ENCODE peak calls at places on chromosome 22, in four cellular contexts. L is spleen, I is suprapubic skin, X is breast epithelium. R is an unnamed sample. For H3K27me3, the result is how much of the 10 kb centered on the place peaks cover.

GRCh38 chr22:46466255-46466676 is 71.2 kb downstream of the CELSR1 start:
- DNase-seq in L (no peak), X (no peak), I (no peak), R (no peak)

GRCh38 chr22:46748948-46749681 is 11.1 kb upstream of the CERK start:
- DNase-seq in I (no peak), X (no peak), L (peak), R (no peak)

GRCh38 chr22:46649176-46650077 is 29.2 kb downstream of the GRAMD4 start:
- DNase-seq in I (no peak), L (no peak), X (no peak), R (no peak)

GRCh38 chr22:46043816-46044717 is 67.1 kb upstream of the WNT7B start:
- DNase-seq in X (peak), L (peak), I (peak), R (no peak)

GRCh38 chr22:19523240-19524169 is 705 bp downstream of the CLDN5 start:
- DNase-seq in I (peak), L (peak), X (no peak), R (no peak)

GRCh38 chr22:19666663-19667593 is 47.4 kb upstream of the SEPTIN5 start:
- DNase-seq in X (no peak), L (no peak), I (peak), R (no peak)

GRCh38 chr22:23709107-23709506 is 18.3 kb downstream of the RGL4 start:
- DNase-seq in I (no peak), X (no peak), L (no peak), R (no peak)

GRCh38 chr22:48738204-48738980 is 1089.3 kb downstream of the BRD1 start:
- DNase-seq in L (peak), I (peak), X (no peak), R (no peak)

GRCh38 chr22:21984793-21985192 is 2.2 kb upstream of the TOP3B start:
- DNase-seq in I (no peak), L (peak), X (no peak), R (no peak)

GRCh38 chr22:47040486-47041145 is 278.2 kb downstream of the TBC1D22A start:
- DNase-seq in I (no peak), L (peak), X (no peak), R (no peak)

GRCh38 chr22:19204640-19205039 is 26.1 kb upstream of the SLC25A1 start:
- DNase-seq in I (no peak), L (no peak), X (no peak), R (no peak)

GRCh38 chr22:27825174-27825573 is 23.6 kb upstream of the MN1 start:
- DNase-seq in X (no peak), L (no peak), I (no peak), R (no peak)

GRCh38 chr22:26642465-26643367 is 14.7 kb upstream of the MIAT start:
- DNase-seq in X (no peak), I (no peak), L (peak), R (no peak)

GRCh38 chr22:46665151-46665695 is 45.0 kb downstream of the GRAMD4 start:
- DNase-seq in L (no peak), I (no peak), X (no peak), R (no peak)

GRCh38 chr22:20509344-20510047 is 2.1 kb downstream of the MED15 start:
- DNase-seq in I (peak), X (peak), L (peak), R (no peak)

DNA sequence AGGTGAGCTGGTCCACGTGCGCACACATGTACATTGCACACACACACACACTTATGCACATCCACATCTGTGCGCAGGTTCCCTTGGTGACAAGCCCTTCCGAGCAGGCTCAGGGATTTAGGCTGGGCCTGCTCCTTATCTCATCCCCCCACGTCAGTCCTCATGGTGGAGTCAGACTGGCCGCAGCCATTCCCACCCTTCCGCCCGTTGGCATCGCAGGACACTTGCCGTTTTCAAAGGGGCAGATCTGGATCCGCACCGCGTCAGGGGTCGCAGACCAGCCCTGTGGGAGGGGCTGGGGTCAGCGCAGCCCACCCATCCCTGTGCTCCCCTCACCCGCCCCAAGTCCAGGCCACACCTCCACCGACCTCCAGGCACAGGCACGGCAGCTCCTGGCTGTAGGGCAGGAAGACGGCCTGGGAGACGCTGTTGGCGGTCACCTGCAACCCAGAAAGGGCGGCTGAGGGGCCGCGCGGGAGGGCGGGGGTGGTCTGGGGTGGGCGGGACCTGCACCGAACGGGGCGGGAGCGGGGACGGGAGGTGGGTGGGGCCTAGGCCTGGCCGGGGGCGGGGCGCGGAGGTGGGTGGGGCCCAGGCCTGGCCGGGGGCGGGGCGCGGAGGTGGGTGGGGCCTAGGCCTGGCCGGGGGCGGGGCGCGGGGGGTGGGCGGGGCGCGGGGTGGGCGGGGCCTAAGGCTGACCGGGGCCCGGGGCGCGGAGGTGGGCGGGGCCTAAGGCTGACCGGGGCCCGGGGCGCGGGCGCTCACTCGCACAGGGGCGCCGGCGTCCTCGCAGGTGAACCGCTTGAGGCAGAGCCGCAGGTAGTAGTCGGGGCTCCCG is 13.3 kb downstream of the IL17REL start:
- DNase-seq in L (peak), X (no peak), I (no peak), R (no peak)
- TF ChIP-seq POLR2A in L (no peak), X (no peak), I (no peak), R (no peak)

DNA sequence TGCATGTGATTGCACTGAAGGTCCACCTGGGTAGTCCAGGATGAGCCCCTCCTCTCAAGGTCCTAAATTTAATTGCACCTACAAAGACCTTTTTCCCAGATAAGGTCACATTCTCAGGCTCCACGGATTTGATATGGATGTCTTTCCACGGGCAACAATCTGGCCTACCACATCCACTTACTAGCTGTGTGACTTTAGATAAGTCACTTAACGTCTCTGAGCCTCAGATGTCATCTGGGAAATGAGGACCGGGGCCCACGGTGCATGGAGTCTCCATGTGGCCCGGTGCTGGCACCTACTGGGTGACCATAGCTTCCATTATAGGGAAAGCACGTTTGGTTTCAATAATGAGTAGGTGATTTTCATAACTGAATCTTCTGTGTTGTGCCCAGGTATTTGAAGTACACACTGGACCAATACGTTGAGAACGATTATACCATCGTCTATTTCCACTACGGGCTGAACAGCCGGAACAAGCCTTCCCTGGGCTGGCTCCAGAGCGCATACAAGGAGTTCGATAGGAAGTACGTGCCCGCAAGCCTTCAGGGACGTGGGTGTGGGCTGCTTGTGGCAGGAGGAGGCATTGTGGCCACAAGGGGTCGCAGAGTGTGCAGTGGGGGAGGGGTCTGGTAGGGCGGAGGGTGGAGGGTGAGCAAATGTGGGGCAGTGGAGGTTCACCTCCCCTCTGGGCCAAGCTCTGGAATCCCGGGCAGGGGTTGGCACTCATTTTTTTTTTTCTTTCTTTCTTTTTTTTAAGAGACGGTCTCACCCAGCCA is 55.7 kb downstream of the ARHGAP8 start:
- DNase-seq in I (no peak), X (no peak), L (no peak), R (no peak)
- H3K27me3 ChIP-seq in I (under half), X (under half), L (under half), R (under half)

GRCh38 chr22:30421695-30422480 is 3.7 kb upstream of the MTFP1 start:
- DNase-seq in X (no peak), L (no peak), I (no peak), R (no peak)
- TF ChIP-seq POLR2A in X (no peak), L (no peak), I (no peak), R (no peak)

GRCh38 chr22:29478326-29479276 is 1.4 kb upstream of the NEFH start:
- DNase-seq in I (no peak), X (no peak), L (no peak), R (no peak)

GRCh38 chr22:29480512-29481264 is 670 bp downstream of the NEFH start:
- DNase-seq in X (no peak), L (no peak), I (no peak), R (no peak)

GRCh38 chr22:29477919-29478318 is 2.1 kb upstream of the NEFH start:
- DNase-seq in X (no peak), L (no peak), I (no peak), R (no peak)

GRCh38 chr22:29480262-29480511 is 169 bp downstream of the NEFH start:
- DNase-seq in I (no peak), X (no peak), L (no peak), R (no peak)

GRCh38 chr22:29479417-29480261 is at the start of gene NEFH:
- DNase-seq in I (no peak), L (no peak), X (no peak), R (no peak)
- H3K27me3 ChIP-seq in I (half or more), L (under half), X (under half), R (under half)

DNA sequence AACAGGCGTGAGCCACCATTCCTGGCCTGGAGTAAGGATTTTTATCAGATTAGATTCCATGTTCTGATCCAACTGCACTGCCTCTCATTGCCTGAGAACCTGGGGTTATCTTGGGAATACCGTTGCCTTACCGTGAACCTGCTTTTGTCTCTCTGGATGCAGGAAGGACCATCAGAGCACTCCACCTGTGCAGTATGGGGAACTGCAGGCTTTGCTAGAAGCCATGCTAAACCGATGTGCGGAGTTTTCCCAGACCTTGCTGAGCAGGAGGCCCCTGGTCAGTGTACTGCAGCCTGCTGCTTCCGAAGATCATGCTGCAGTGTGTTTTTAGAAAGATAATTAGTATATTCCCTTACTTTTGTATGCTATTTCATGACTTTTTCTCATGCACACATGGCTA is 43.6 kb downstream of the MEI1 start:
- DNase-seq in X (no peak), I (no peak), L (no peak), R (no peak)
- TF ChIP-seq POLR2A in X (no peak), I (no peak), L (no peak), R (no peak)

GRCh38 chr22:37011472-37011871 is 7.8 kb downstream of the TST start:
- DNase-seq in I (no peak), X (no peak), L (no peak), R (no peak)
- H3K27me3 ChIP-seq in I (under half), X (under half), L (under half), R (under half)

DNA sequence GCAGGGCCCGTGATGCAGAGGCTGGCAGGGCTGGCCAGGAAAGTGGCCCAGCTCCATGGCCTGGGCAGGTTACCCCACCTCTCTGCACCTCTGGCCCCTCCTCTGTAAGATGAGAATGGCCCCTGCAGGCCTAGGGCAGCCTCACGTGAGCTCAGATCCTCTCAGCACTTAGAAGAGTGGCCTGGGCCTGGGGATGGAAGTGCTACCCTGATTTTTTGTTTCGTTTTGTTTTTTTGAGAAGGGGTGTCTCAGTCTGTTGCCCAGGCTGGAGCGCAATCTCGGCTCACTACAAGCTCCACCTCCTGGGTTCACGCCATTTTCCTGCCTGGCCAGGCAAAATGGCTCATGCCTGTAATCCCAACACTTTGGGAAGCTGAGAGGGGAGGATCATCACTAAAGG is 982 bp downstream of the APOBEC3H start:
- DNase-seq in L (no peak), I (no peak), X (no peak), R (no peak)
- TF ChIP-seq POLR2A in L (no peak), I (no peak), X (no peak), R (no peak)

GRCh38 chr22:35600466-35600865 is 16.7 kb downstream of the MB start:
- DNase-seq in I (no peak), X (no peak), L (no peak), R (no peak)

GRCh38 chr22:35598396-35598710 is 18.8 kb downstream of the MB start:
- DNase-seq in L (no peak), X (no peak), I (no peak), R (no peak)

GRCh38 chr22:35601013-35601580 is 16.0 kb downstream of the MB start:
- DNase-seq in X (no peak), I (no peak), L (no peak), R (no peak)

GRCh38 chr22:35597692-35598395 is 19.3 kb downstream of the MB start:
- DNase-seq in I (no peak), X (no peak), L (no peak), R (no peak)

GRCh38 chr22:35599364-35599763 is 17.8 kb downstream of the MB start:
- DNase-seq in X (no peak), L (no peak), I (no peak), R (no peak)
- H3K27me3 ChIP-seq in X (under half), L (under half), I (under half), R (under half)

GRCh38 chr22:18023509-18024275 is 669 bp downstream of the MICAL3 start:
- DNase-seq in L (peak), X (peak), I (peak), R (no peak)
- TF ChIP-seq POLR2A in L (no peak), X (no peak), I (no peak), R (peak)

R was measured in esophagus squamous epithelium.